ENCODE peak calls at places on chromosomes 7 and 10, in eight cellular contexts. One of them, this sample, is unnamed. For H3K4me1, the result is how much of the 10 kb centered on the place peaks cover.

GRCh38 chr10:4982764-4983226 is 19.6 kb downstream of the AKR1C1 start:
- DNase-seq in naive thymus-derived CD4-positive, alpha-beta T cell: no peak
- DNase-seq in SK-N-SH: no peak
- DNase-seq in thoracic aorta: no peak
- DNase-seq in GM23248: peak
- DNase-seq in left ventricle myocardium inferior: no peak
- DNase-seq in mesenchymal stem cell: no peak
- DNase-seq in cardiac muscle cell: no peak
- DNase-seq in this sample: no peak

GRCh38 chr7:112079671-112080070 is 126.5 kb downstream of the DOCK4 start:
- DNase-seq in mesenchymal stem cell: peak
- DNase-seq in naive thymus-derived CD4-positive, alpha-beta T cell: no peak
- DNase-seq in cardiac muscle cell: peak
- DNase-seq in GM23248: peak
- DNase-seq in thoracic aorta: no peak
- DNase-seq in left ventricle myocardium inferior: no peak
- DNase-seq in SK-N-SH: no peak
- DNase-seq in this sample: no peak

GRCh38 chr7:33905389-33906032 is at the start of gene BMPER:
- DNase-seq in cardiac muscle cell: no peak
- DNase-seq in left ventricle myocardium inferior: peak
- DNase-seq in naive thymus-derived CD4-positive, alpha-beta T cell: no peak
- DNase-seq in SK-N-SH: peak
- DNase-seq in thoracic aorta: no peak
- DNase-seq in GM23248: peak
- DNase-seq in mesenchymal stem cell: peak
- DNase-seq in this sample: no peak

GRCh38 chr7:129914536-129915272 is 38.1 kb downstream of the UBE2H start:
- DNase-seq in naive thymus-derived CD4-positive, alpha-beta T cell: no peak
- DNase-seq in thoracic aorta: no peak
- DNase-seq in cardiac muscle cell: peak
- DNase-seq in left ventricle myocardium inferior: no peak
- DNase-seq in mesenchymal stem cell: no peak
- DNase-seq in GM23248: no peak
- DNase-seq in SK-N-SH: no peak
- DNase-seq in this sample: peak

GRCh38 chr10:121553861-121554264 is 44.4 kb downstream of the FGFR2 start:
- DNase-seq in SK-N-SH: no peak
- DNase-seq in mesenchymal stem cell: no peak
- DNase-seq in thoracic aorta: no peak
- DNase-seq in GM23248: no peak
- DNase-seq in left ventricle myocardium inferior: no peak
- DNase-seq in naive thymus-derived CD4-positive, alpha-beta T cell: no peak
- DNase-seq in cardiac muscle cell: no peak
- DNase-seq in this sample: no peak

GRCh38 chr7:51081270-51081890 is 235.2 kb downstream of the COBL start:
- DNase-seq in cardiac muscle cell: no peak
- DNase-seq in GM23248: no peak
- DNase-seq in mesenchymal stem cell: no peak
- DNase-seq in SK-N-SH: no peak
- DNase-seq in naive thymus-derived CD4-positive, alpha-beta T cell: no peak
- DNase-seq in left ventricle myocardium inferior: no peak
- DNase-seq in thoracic aorta: no peak
- DNase-seq in this sample: no peak

GRCh38 chr10:59057350-59057749 is 119.1 kb upstream of the PHYHIPL start:
- DNase-seq in SK-N-SH: no peak
- DNase-seq in naive thymus-derived CD4-positive, alpha-beta T cell: no peak
- DNase-seq in GM23248: no peak
- DNase-seq in thoracic aorta: no peak
- DNase-seq in left ventricle myocardium inferior: no peak
- DNase-seq in mesenchymal stem cell: no peak
- DNase-seq in cardiac muscle cell: peak
- DNase-seq in this sample: no peak

GRCh38 chr10:17416442-17417211 is 37.8 kb downstream of the ST8SIA6 start:
- DNase-seq in GM23248: no peak
- DNase-seq in cardiac muscle cell: no peak
- DNase-seq in naive thymus-derived CD4-positive, alpha-beta T cell: no peak
- DNase-seq in thoracic aorta: no peak
- DNase-seq in mesenchymal stem cell: no peak
- DNase-seq in SK-N-SH: no peak
- DNase-seq in left ventricle myocardium inferior: no peak
- DNase-seq in this sample: no peak

GRCh38 chr10:123556736-123557135 is 109.4 kb upstream of the GPR26 start:
- DNase-seq in left ventricle myocardium inferior: no peak
- DNase-seq in naive thymus-derived CD4-positive, alpha-beta T cell: no peak
- DNase-seq in mesenchymal stem cell: no peak
- DNase-seq in GM23248: no peak
- DNase-seq in thoracic aorta: no peak
- DNase-seq in SK-N-SH: no peak
- DNase-seq in cardiac muscle cell: no peak
- DNase-seq in this sample: no peak

GRCh38 chr10:77297370-77297692 is 340.3 kb downstream of the KCNMA1 start:
- DNase-seq in GM23248: peak
- DNase-seq in mesenchymal stem cell: peak
- DNase-seq in SK-N-SH: no peak
- DNase-seq in naive thymus-derived CD4-positive, alpha-beta T cell: no peak
- DNase-seq in thoracic aorta: no peak
- DNase-seq in cardiac muscle cell: peak
- DNase-seq in left ventricle myocardium inferior: no peak
- DNase-seq in this sample: no peak

DNA sequence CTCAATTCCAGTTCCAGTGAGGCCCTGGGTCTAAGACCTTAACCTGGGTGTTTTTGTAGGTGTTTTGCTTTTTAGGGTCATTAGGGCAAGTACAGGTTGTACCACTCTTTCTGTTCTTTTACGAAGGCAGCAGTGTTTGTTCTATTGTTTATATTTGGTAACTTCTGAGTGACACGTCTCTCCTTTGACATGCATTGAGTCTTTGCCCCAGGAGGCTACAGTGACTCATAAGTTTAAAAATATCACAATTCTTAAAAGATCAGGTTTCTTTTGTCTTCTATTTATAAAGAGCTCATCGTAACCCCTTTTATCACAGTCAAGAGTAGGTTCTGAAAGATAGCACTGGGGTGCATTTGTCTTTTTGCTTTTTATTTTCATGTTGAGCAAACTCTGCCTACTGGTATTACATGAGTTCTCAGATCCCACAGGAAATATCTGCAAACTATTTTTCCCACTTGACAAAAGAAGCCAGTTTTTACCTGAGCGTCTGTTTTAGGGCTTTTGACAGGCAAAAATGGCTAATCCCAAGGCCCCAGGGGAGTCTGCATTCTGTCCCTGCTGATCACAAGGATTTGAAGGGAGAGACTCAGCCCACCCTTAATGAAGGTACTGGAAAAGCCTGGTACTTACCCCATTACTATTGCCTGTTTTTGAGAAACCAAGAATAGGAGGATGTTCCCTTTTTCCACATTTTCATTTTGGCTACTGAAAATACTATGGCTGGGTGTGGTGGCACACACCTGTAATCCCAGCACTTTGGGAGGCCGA is 7.9 kb downstream of the NUDT13 start:
- DNase-seq in SK-N-SH: no peak
- DNase-seq in naive thymus-derived CD4-positive, alpha-beta T cell: no peak
- DNase-seq in GM23248: peak
- DNase-seq in left ventricle myocardium inferior: no peak
- DNase-seq in cardiac muscle cell: peak
- DNase-seq in thoracic aorta: no peak
- DNase-seq in mesenchymal stem cell: peak
- DNase-seq in this sample: no peak
- H3K4me1 ChIP-seq in SK-N-SH: under half
- H3K4me1 ChIP-seq in naive thymus-derived CD4-positive, alpha-beta T cell: under half
- H3K4me1 ChIP-seq in GM23248: under half
- H3K4me1 ChIP-seq in left ventricle myocardium inferior: under half
- H3K4me1 ChIP-seq in cardiac muscle cell: under half
- H3K4me1 ChIP-seq in thoracic aorta: under half
- H3K4me1 ChIP-seq in mesenchymal stem cell: under half
- H3K4me1 ChIP-seq in this sample: under half

GRCh38 chr10:72226418-72227027 is 10.4 kb upstream of the ASCC1 start:
- DNase-seq in naive thymus-derived CD4-positive, alpha-beta T cell: no peak
- DNase-seq in SK-N-SH: no peak
- DNase-seq in left ventricle myocardium inferior: no peak
- DNase-seq in cardiac muscle cell: no peak
- DNase-seq in mesenchymal stem cell: no peak
- DNase-seq in thoracic aorta: no peak
- DNase-seq in GM23248: no peak
- DNase-seq in this sample: no peak
- H3K4me1 ChIP-seq in naive thymus-derived CD4-positive, alpha-beta T cell: half or more
- H3K4me1 ChIP-seq in SK-N-SH: under half
- H3K4me1 ChIP-seq in left ventricle myocardium inferior: half or more
- H3K4me1 ChIP-seq in cardiac muscle cell: under half
- H3K4me1 ChIP-seq in mesenchymal stem cell: under half
- H3K4me1 ChIP-seq in thoracic aorta: half or more
- H3K4me1 ChIP-seq in GM23248: under half
- H3K4me1 ChIP-seq in this sample: half or more

GRCh38 chr10:29643785-29644501 is 9.2 kb upstream of the SVIL start:
- DNase-seq in left ventricle myocardium inferior: peak
- DNase-seq in GM23248: no peak
- DNase-seq in cardiac muscle cell: no peak
- DNase-seq in mesenchymal stem cell: peak
- DNase-seq in SK-N-SH: no peak
- DNase-seq in naive thymus-derived CD4-positive, alpha-beta T cell: no peak
- DNase-seq in thoracic aorta: no peak
- DNase-seq in this sample: no peak
- H3K4me1 ChIP-seq in left ventricle myocardium inferior: half or more
- H3K4me1 ChIP-seq in GM23248: under half
- H3K4me1 ChIP-seq in cardiac muscle cell: under half
- H3K4me1 ChIP-seq in mesenchymal stem cell: under half
- H3K4me1 ChIP-seq in SK-N-SH: half or more
- H3K4me1 ChIP-seq in naive thymus-derived CD4-positive, alpha-beta T cell: under half
- H3K4me1 ChIP-seq in thoracic aorta: half or more
- H3K4me1 ChIP-seq in this sample: under half

GRCh38 chr10:8350250-8350967 is 295.9 kb downstream of the GATA3 start:
- DNase-seq in SK-N-SH: no peak
- DNase-seq in thoracic aorta: no peak
- DNase-seq in naive thymus-derived CD4-positive, alpha-beta T cell: no peak
- DNase-seq in cardiac muscle cell: peak
- DNase-seq in GM23248: no peak
- DNase-seq in left ventricle myocardium inferior: no peak
- DNase-seq in mesenchymal stem cell: peak
- DNase-seq in this sample: no peak
- H3K4me1 ChIP-seq in SK-N-SH: under half
- H3K4me1 ChIP-seq in thoracic aorta: under half
- H3K4me1 ChIP-seq in naive thymus-derived CD4-positive, alpha-beta T cell: under half
- H3K4me1 ChIP-seq in cardiac muscle cell: under half
- H3K4me1 ChIP-seq in GM23248: under half
- H3K4me1 ChIP-seq in left ventricle myocardium inferior: under half
- H3K4me1 ChIP-seq in mesenchymal stem cell: under half
- H3K4me1 ChIP-seq in this sample: under half